ENCODE peak calls at places on chromosome 21, in five cellular contexts. One of them, this sample, is unnamed.

GRCh38 chr21:36641886-36642285 is 57.0 kb upstream of the SIM2 start:
- DNase-seq in K562: no peak
- DNase-seq in H1: no peak
- DNase-seq in GM12878: no peak
- DNase-seq in HepG2: no peak
- DNase-seq in this sample: no peak

GRCh38 chr21:26909972-26910371 is 56.9 kb downstream of the ADAMTS5 start:
- DNase-seq in K562: no peak
- DNase-seq in H1: peak
- DNase-seq in GM12878: no peak
- DNase-seq in HepG2: no peak
- DNase-seq in this sample: no peak

GRCh38 chr21:36575306-36575705 is 95.4 kb upstream of the CLDN14 start:
- DNase-seq in K562: no peak
- DNase-seq in H1: no peak
- DNase-seq in GM12878: no peak
- DNase-seq in HepG2: no peak
- DNase-seq in this sample: no peak

GRCh38 chr21:41217656-41218380 is 49.9 kb downstream of the BACE2 start:
- DNase-seq in K562: peak
- DNase-seq in H1: no peak
- DNase-seq in GM12878: no peak
- DNase-seq in HepG2: no peak
- DNase-seq in this sample: no peak

GRCh38 chr21:17044696-17045095 is 468.1 kb upstream of the CXADR start:
- DNase-seq in K562: no peak
- DNase-seq in H1: no peak
- DNase-seq in GM12878: no peak
- DNase-seq in HepG2: no peak
- DNase-seq in this sample: no peak

GRCh38 chr21:38869946-38870345 is 64.2 kb downstream of the ETS2 start:
- DNase-seq in K562: no peak
- DNase-seq in H1: no peak
- DNase-seq in GM12878: no peak
- DNase-seq in HepG2: peak
- DNase-seq in this sample: peak

GRCh38 chr21:25118648-25119047 is 488.6 kb downstream of the MRPL39 start:
- DNase-seq in K562: no peak
- DNase-seq in H1: no peak
- DNase-seq in GM12878: no peak
- DNase-seq in HepG2: no peak
- DNase-seq in this sample: no peak

GRCh38 chr21:41819856-41820281 is 53.0 kb upstream of the RIPK4 start:
- DNase-seq in K562: no peak
- DNase-seq in H1: no peak
- DNase-seq in GM12878: no peak
- DNase-seq in HepG2: no peak
- DNase-seq in this sample: no peak

GRCh38 chr21:46354046-46354445 is 30.1 kb downstream of the PCNT start:
- DNase-seq in K562: no peak
- DNase-seq in H1: no peak
- DNase-seq in GM12878: no peak
- DNase-seq in HepG2: no peak
- DNase-seq in this sample: no peak

GRCh38 chr21:16305686-16306085 is 575.9 kb downstream of the USP25 start:
- DNase-seq in K562: no peak
- DNase-seq in H1: no peak
- DNase-seq in GM12878: no peak
- DNase-seq in HepG2: no peak
- DNase-seq in this sample: no peak

GRCh38 chr21:27086630-27087029 is 119.7 kb upstream of the ADAMTS5 start:
- DNase-seq in K562: no peak
- DNase-seq in H1: no peak
- DNase-seq in GM12878: no peak
- DNase-seq in HepG2: no peak
- DNase-seq in this sample: no peak

GRCh38 chr21:42581676-42582371 is 68.2 kb downstream of the SLC37A1 start:
- DNase-seq in K562: no peak
- DNase-seq in H1: no peak
- DNase-seq in GM12878: no peak
- DNase-seq in HepG2: no peak
- DNase-seq in this sample: no peak

GRCh38 chr21:17650301-17650700 is 37.6 kb upstream of the BTG3 start:
- DNase-seq in K562: no peak
- DNase-seq in H1: no peak
- DNase-seq in GM12878: no peak
- DNase-seq in HepG2: peak
- DNase-seq in this sample: no peak

GRCh38 chr21:38400195-38400695 is 98.0 kb downstream of the ERG start:
- DNase-seq in K562: no peak
- DNase-seq in H1: no peak
- DNase-seq in GM12878: no peak
- DNase-seq in HepG2: no peak
- DNase-seq in this sample: no peak

GRCh38 chr21:30072496-30072895 is 94.1 kb downstream of the CLDN17 start:
- DNase-seq in K562: no peak
- DNase-seq in H1: peak
- DNase-seq in GM12878: no peak
- DNase-seq in HepG2: no peak
- DNase-seq in this sample: no peak

GRCh38 chr21:43758132-43758619 is 17.9 kb downstream of the CSTB start:
- DNase-seq in K562: no peak
- DNase-seq in H1: no peak
- DNase-seq in GM12878: no peak
- DNase-seq in HepG2: no peak
- DNase-seq in this sample: no peak

GRCh38 chr21:15164678-15165303 is 100.0 kb upstream of the NRIP1 start:
- DNase-seq in K562: no peak
- DNase-seq in H1: no peak
- DNase-seq in GM12878: no peak
- DNase-seq in HepG2: peak
- DNase-seq in this sample: no peak

GRCh38 chr21:19501115-19501514 is 1097.5 kb upstream of the TMPRSS15 start:
- DNase-seq in K562: no peak
- DNase-seq in H1: no peak
- DNase-seq in GM12878: no peak
- DNase-seq in HepG2: no peak
- DNase-seq in this sample: no peak
- TF ChIP-seq KDM1A in K562: no peak
- TF ChIP-seq KDM1A in H1: no peak
- TF ChIP-seq KDM1A in GM12878: no peak
- TF ChIP-seq KDM1A in HepG2: no peak
- TF ChIP-seq KDM1A in this sample: no peak

GRCh38 chr21:44965251-44966022 is 25.6 kb downstream of the SLX9 start:
- DNase-seq in K562: no peak
- DNase-seq in H1: no peak
- DNase-seq in GM12878: no peak
- DNase-seq in HepG2: no peak
- DNase-seq in this sample: no peak

GRCh38 chr21:44959376-44960091 is 19.7 kb downstream of the SLX9 start:
- DNase-seq in K562: no peak
- DNase-seq in H1: no peak
- DNase-seq in GM12878: no peak
- DNase-seq in HepG2: no peak
- DNase-seq in this sample: no peak

GRCh38 chr21:44964381-44964780 is 24.6 kb downstream of the SLX9 start:
- DNase-seq in K562: no peak
- DNase-seq in H1: no peak
- DNase-seq in GM12878: no peak
- DNase-seq in HepG2: no peak
- DNase-seq in this sample: no peak

GRCh38 chr21:44960141-44961092 is 20.6 kb downstream of the SLX9 start:
- DNase-seq in K562: no peak
- DNase-seq in H1: no peak
- DNase-seq in GM12878: no peak
- DNase-seq in HepG2: no peak
- DNase-seq in this sample: no peak

DNA sequence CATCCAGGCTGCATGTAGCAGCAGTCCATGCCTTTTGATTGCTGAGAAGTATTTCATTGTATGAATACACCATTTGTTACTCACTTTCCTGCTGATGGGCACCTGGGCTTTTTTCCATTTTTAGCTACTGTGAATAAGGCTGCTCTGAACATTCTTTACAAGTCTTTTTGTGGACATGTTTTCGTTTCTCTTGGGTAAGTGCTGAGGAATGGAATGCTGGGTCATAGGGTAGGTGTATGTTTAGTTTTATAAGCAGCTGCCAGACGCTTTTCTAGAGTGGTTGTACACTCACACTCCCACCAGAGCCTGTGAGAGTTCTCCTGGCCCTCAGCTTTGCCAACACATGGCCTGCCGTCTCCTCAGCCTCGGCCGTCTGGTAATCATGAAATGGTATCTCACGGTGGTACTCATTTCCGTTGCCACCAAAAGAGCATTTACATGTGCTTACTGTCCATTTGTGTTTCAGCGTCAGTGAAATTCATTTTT is 22.7 kb downstream of the SLX9 start:
- DNase-seq in K562: no peak
- DNase-seq in H1: no peak
- DNase-seq in GM12878: no peak
- DNase-seq in HepG2: no peak
- DNase-seq in this sample: no peak
- TF ChIP-seq KDM1A in K562: no peak
- TF ChIP-seq KDM1A in H1: no peak
- TF ChIP-seq KDM1A in GM12878: no peak
- TF ChIP-seq KDM1A in HepG2: no peak
- TF ChIP-seq KDM1A in this sample: no peak

GRCh38 chr21:32812035-32812434 is 40.5 kb upstream of the PAXBP1 start:
- DNase-seq in K562: no peak
- DNase-seq in H1: no peak
- DNase-seq in GM12878: no peak
- DNase-seq in HepG2: no peak
- DNase-seq in this sample: no peak
- TF ChIP-seq KDM1A in K562: no peak
- TF ChIP-seq KDM1A in H1: no peak
- TF ChIP-seq KDM1A in GM12878: no peak
- TF ChIP-seq KDM1A in HepG2: no peak
- TF ChIP-seq KDM1A in this sample: no peak

GRCh38 chr21:33234618-33235520 is 5.1 kb downstream of the IFNAR2 start:
- DNase-seq in K562: no peak
- DNase-seq in H1: no peak
- DNase-seq in GM12878: no peak
- DNase-seq in HepG2: no peak
- DNase-seq in this sample: no peak
- TF ChIP-seq KDM1A in K562: no peak
- TF ChIP-seq KDM1A in H1: no peak
- TF ChIP-seq KDM1A in GM12878: no peak
- TF ChIP-seq KDM1A in HepG2: no peak
- TF ChIP-seq KDM1A in this sample: no peak

DNA sequence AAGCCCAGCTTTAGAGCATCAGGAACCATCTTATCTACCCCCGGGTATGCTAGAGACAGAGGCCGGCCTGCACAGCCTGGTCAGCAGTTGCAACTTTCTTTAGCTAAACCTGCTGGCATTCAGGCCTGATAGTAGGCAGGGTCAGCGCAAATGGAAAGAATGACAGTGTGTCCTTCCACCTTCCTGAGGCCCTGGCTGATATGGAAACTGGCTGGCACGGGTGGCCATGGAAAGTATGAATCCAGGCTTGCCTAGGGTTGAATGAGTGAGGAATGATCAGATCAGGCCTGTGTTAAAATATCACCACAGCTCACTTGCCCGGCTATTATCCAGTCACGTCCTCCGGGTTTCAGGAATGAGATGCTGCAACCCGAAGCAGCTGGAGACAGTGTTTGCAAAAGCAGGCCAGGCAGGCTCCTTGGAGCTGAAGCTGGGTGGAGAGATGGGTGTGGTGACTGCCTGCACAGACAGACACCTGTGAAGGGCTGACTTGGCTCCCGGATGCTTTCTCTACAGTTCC is 34.7 kb downstream of the RCAN1 start:
- DNase-seq in K562: no peak
- DNase-seq in H1: no peak
- DNase-seq in GM12878: no peak
- DNase-seq in HepG2: no peak
- DNase-seq in this sample: no peak
- TF ChIP-seq KDM1A in K562: no peak
- TF ChIP-seq KDM1A in H1: no peak
- TF ChIP-seq KDM1A in GM12878: no peak
- TF ChIP-seq KDM1A in HepG2: no peak
- TF ChIP-seq KDM1A in this sample: no peak

This sample was measured in A549.